ENCODE peak calls at places on chromosomes 5 and 9, in five cellular contexts. R is tibial nerve, G is left ventricle myocardium inferior, I is fibroblast of lung, K is AG04450. C is an unnamed sample.

GRCh38 chr5:107134931-107135330 is 535.8 kb downstream of the EFNA5 start:
- DNase-seq in G (no peak), K (no peak), I (no peak), R (no peak), C (no peak)

GRCh38 chr5:149961186-149961685 is 678 bp downstream of the SLC26A2 start:
- DNase-seq in R (no peak), G (no peak), I (no peak), K (no peak), C (no peak)

GRCh38 chr5:119301947-119302346 is 53.9 kb upstream of the TNFAIP8 start:
- DNase-seq in I (peak; percentile 39), G (no peak), K (no peak), R (no peak), C (no peak)

GRCh38 chr5:149834246-149834855 is 104.2 kb downstream of the PPARGC1B start:
- DNase-seq in K (peak; percentile 86), R (peak; percentile 77), I (peak; percentile 93), G (no peak), C (peak; percentile 79)

GRCh38 chr9:137358126-137358525 is 56.1 kb upstream of the NRARP start:
- DNase-seq in K (no peak), R (no peak), I (no peak), G (no peak), C (no peak)

GRCh38 chr5:60576425-60576824 is 123.5 kb downstream of the DEPDC1B start:
- DNase-seq in K (no peak), I (no peak), G (no peak), R (no peak), C (no peak)

GRCh38 chr5:125412051-125412560 is 665.7 kb upstream of the ZNF608 start:
- DNase-seq in R (no peak), K (no peak), G (no peak), I (peak; percentile 21), C (no peak)

GRCh38 chr9:88011005-88011766 is 36.9 kb upstream of the CDK20 start:
- DNase-seq in G (no peak), K (no peak), I (peak; percentile 32), R (no peak), C (no peak)

GRCh38 chr5:138461343-138462125 is 3.7 kb upstream of the EGR1 start:
- DNase-seq in K (peak; percentile 36), G (no peak), R (no peak), I (peak; percentile 52), C (peak; percentile 77)

GRCh38 chr9:93108301-93109041 is 12.5 kb downstream of the CARD19 start:
- DNase-seq in K (no peak), I (no peak), G (peak; percentile 16), R (no peak), C (peak; percentile 63)

GRCh38 chr5:154995679-154996078 is 17.9 kb upstream of the KIF4B start:
- DNase-seq in I (no peak), G (no peak), R (no peak), K (no peak), C (no peak)

GRCh38 chr9:134984372-134985240 is 66.9 kb upstream of the FCN1 start:
- DNase-seq in I (no peak), K (no peak), R (no peak), G (no peak), C (peak; percentile 54)

DNA sequence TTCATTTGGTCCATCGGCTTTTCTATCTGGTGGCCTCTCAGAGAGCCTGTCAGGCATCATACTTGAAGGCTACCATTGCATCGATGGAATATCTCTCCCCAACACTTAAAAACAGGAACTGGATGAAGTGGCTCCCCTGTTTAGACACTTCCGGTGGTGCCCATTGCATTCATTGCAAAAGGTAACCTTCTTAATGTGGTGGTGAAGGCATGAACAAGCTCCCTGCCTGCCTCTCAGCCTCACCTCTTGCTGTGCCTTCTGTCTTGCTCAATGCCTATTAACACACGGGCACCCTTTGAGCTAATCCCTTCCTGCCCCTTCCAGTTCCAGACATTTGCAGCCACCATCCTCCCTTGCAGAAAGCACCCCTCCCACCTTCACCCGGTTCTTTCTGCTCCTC is 233.1 kb upstream of the MSX2 start:
- DNase-seq in K (no peak), I (no peak), G (no peak), R (no peak), C (no peak)
- H3K4me3 ChIP-seq in K (no peak overlapping the region), I (no peak overlapping the region), G (no peak overlapping the region), R (no peak overlapping the region), C (no peak overlapping the region)

GRCh38 chr5:128491291-128491690 is 46.8 kb downstream of the FBN2 start:
- DNase-seq in K (no peak), G (no peak), R (no peak), I (peak; percentile 5), C (no peak)

GRCh38 chr5:128493657-128494329 is 44.3 kb downstream of the FBN2 start:
- DNase-seq in R (no peak), I (no peak), G (no peak), K (no peak), C (no peak)

GRCh38 chr5:128498844-128499455 is 39.1 kb downstream of the FBN2 start:
- DNase-seq in K (peak; percentile 54), R (no peak), G (no peak), I (peak; percentile 84), C (no peak)

GRCh38 chr5:128494516-128494915 is 43.5 kb downstream of the FBN2 start:
- DNase-seq in K (no peak), R (no peak), G (no peak), I (no peak), C (no peak)
- TF ChIP-seq CTCF in K (peak; percentile 26), R (no peak), G (no peak), I (no peak), C (no peak)

GRCh38 chr9:107286057-107286456 is 3.0 kb downstream of the RAD23B start:
- DNase-seq in R (no peak), K (no peak), I (peak; percentile 26), G (no peak), C (no peak)

GRCh38 chr9:107282759-107283620 is at the start of gene RAD23B:
- DNase-seq in R (peak; percentile 94), K (peak; percentile 97), G (peak; percentile 98), I (peak; percentile 98), C (peak; percentile 99)

GRCh38 chr9:107283621-107284616 is 840 bp downstream of the RAD23B start:
- DNase-seq in I (peak; percentile 53), K (peak; percentile 29), R (peak; percentile 44), G (peak; percentile 72), C (peak; percentile 16)

GRCh38 chr9:107285292-107285691 is 2.2 kb downstream of the RAD23B start:
- DNase-seq in K (no peak), R (no peak), G (no peak), I (no peak), C (no peak)

DNA sequence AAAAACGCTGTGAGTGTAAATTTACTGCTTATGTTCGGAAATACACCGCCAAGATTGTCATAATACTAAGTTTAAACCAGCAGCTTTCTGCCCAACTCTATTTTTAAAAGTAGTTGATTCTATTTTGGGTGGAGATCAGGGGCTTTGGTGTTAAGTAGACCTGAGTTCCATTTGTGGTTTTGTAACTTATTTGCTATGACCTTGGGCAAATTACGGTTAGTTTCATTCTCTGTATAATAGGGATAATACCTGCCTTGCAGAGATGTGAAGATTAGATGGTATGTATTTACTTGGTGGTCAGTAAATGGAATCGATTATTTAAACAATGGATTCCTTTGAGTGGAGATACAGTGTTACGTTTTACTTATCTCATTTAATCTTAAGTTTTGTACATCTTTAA is 1.6 kb downstream of the RAD23B start:
- DNase-seq in G (no peak), I (no peak), K (no peak), R (no peak), C (no peak)
- H3K27ac ChIP-seq in G (peak overlapping the region; percentile 99), I (peak overlapping the region; percentile 97), K (peak overlapping the region; percentile 86), R (peak overlapping the region; percentile 100), C (no peak overlapping the region)

GRCh38 chr9:121498150-121498486 is 1.5 kb downstream of the GGTA1 start:
- DNase-seq in R (peak; percentile 58), K (peak; percentile 29), G (peak; percentile 34), I (peak; percentile 73), C (peak; percentile 85)

GRCh38 chr9:121499427-121500164 is at the start of gene GGTA1:
- DNase-seq in K (no peak), G (peak; percentile 76), I (peak; percentile 53), R (peak; percentile 29), C (no peak)

GRCh38 chr9:121498487-121499176 is 1.0 kb downstream of the GGTA1 start:
- DNase-seq in I (peak; percentile 59), K (no peak), R (peak; percentile 39), G (no peak), C (no peak)

GRCh38 chr9:121499177-121499426 is 542 bp downstream of the GGTA1 start:
- DNase-seq in I (no peak), R (no peak), G (no peak), K (no peak), C (no peak)

GRCh38 chr9:121500165-121500478 is 478 bp upstream of the GGTA1 start:
- DNase-seq in I (no peak), K (no peak), G (no peak), R (no peak), C (no peak)
- H3K4me3 ChIP-seq in I (peak overlapping the region; percentile 37), K (peak overlapping the region; percentile 52), G (peak overlapping the region; percentile 83), R (peak overlapping the region; percentile 25), C (peak overlapping the region; percentile 67)

C was measured in ascending aorta.